ENCODE peak calls at places on chromosomes 3 and 15, in four cellular contexts. O is AG04450; W is stomach; T is effector memory CD4-positive, alpha-beta T cell. S is an unnamed sample.

GRCh38 chr15:80403712-80404056 is 498 bp upstream of the ARNT2 start:
- DNase-seq in O (no peak), W (no peak), T (no peak), S (no peak)

GRCh38 chr15:84681822-84682221 is 23.8 kb upstream of the NMB start:
- DNase-seq in O (no peak), W (no peak), T (peak; percentile 61), S (no peak)

GRCh38 chr15:71559098-71559497 is 251.3 kb upstream of the NR2E3 start:
- DNase-seq in O (peak; percentile 56), W (no peak), T (no peak), S (peak; percentile 85)

GRCh38 chr3:81799403-81799802 is 38.0 kb upstream of the GBE1 start:
- DNase-seq in O (no peak), W (no peak), T (no peak), S (no peak)

GRCh38 chr3:4751057-4752051 is 227.9 kb upstream of the BHLHE40 start:
- DNase-seq in O (peak; percentile 61), W (no peak), T (no peak), S (no peak)

GRCh38 chr3:46112984-46113383 is 85.7 kb upstream of the XCR1 start:
- DNase-seq in O (no peak), W (no peak), T (no peak), S (no peak)

GRCh38 chr3:136862611-136862951 is 573 bp downstream of the NCK1 start:
- DNase-seq in O (peak; percentile 16), W (peak; percentile 56), T (peak; percentile 26), S (peak; percentile 80)

GRCh38 chr3:101720851-101721649 is 3.4 kb upstream of the CEP97 start:
- DNase-seq in O (no peak), W (no peak), T (no peak), S (no peak)

GRCh38 chr15:77753238-77753873 is 120.6 kb upstream of the LINGO1 start:
- DNase-seq in O (no peak), W (no peak), T (no peak), S (no peak)

GRCh38 chr3:50616003-50616769 is 765 bp upstream of the MAPKAPK3 start:
- DNase-seq in O (peak; percentile 66), W (peak; percentile 90), T (peak; percentile 69), S (no peak)

GRCh38 chr3:37241880-37242279 is 67.5 kb upstream of the LRRFIP2 start:
- DNase-seq in O (no peak), W (no peak), T (no peak), S (no peak)

GRCh38 chr15:51576451-51576850 is 46.1 kb downstream of the DMXL2 start:
- DNase-seq in O (no peak), W (no peak), T (no peak), S (no peak)

GRCh38 chr3:185282696-185283373 is 29.0 kb upstream of the EHHADH start:
- DNase-seq in O (peak; percentile 68), W (peak; percentile 98), T (peak; percentile 82), S (peak; percentile 98)
- H3K4me3 ChIP-seq in O (peak overlapping the region; percentile 97), W (peak overlapping the region; percentile 62), T (peak overlapping the region; percentile 69), S (peak overlapping the region; percentile 74)

DNA sequence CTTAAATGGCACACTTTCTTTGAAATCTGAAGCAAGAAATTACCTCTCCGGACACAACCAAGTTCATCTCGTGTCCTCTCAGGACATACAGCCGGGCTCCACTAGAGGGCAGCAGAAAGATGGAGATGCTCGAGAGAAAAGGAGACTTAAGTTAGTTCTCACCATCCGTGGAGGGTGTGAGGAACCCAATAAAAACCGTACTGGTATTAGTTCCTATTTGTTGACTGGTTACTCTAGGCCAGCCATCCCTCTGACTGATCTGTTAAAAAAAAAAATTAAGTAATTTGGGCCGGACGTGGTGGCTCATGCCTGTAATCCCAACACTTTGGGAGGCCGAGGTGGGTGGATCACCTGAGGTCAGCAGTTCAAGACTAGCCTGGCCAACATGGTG is 7.9 kb upstream of the CYP11A1 start:
- DNase-seq in O (no peak), W (peak; percentile 89), T (peak; percentile 62), S (peak; percentile 86)
- H3K27me3 ChIP-seq in O (peaks cover 24% of the 10 kb centered on the region), W (no peaks in the 10 kb centered on the region), T (no peaks in the 10 kb centered on the region), S (no peaks in the 10 kb centered on the region)

GRCh38 chr15:72818632-72819031 is 35.1 kb upstream of the ADPGK start:
- DNase-seq in O (no peak), W (no peak), T (no peak), S (no peak)

GRCh38 chr15:72809329-72809728 is 25.8 kb upstream of the ADPGK start:
- DNase-seq in O (no peak), W (no peak), T (no peak), S (no peak)

GRCh38 chr15:72813345-72814004 is 29.9 kb upstream of the ADPGK start:
- DNase-seq in O (no peak), W (no peak), T (no peak), S (peak; percentile 30)
- H3K27ac ChIP-seq in O (no peak overlapping the region), W (no peak overlapping the region), T (no peak overlapping the region), S (no peak overlapping the region)

DNA sequence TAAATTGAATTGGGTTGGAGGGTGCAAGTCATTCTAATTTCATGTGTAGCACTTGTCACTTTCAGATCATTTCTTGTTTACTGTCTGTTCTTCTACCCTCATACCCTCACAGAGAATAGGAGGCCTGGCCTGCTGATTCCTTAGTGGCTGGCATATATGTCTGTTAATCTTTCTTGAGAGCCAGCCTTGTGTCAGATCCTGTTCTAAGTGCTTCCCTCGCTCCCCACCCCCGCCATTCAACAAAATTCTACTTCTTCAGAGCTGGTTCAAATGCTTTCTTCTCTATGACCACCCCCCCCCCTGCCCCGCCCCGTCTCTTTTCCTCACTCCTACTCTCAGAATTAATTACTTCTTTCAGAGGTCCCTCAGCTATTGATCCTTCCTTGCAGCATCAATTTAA is 1.5 kb upstream of the U2SURP start:
- DNase-seq in O (no peak), W (no peak), T (no peak), S (no peak)
- H3K4me3 ChIP-seq in O (peak overlapping the region; percentile 96), W (no peak overlapping the region), T (no peak overlapping the region), S (peak overlapping the region; percentile 77)

DNA sequence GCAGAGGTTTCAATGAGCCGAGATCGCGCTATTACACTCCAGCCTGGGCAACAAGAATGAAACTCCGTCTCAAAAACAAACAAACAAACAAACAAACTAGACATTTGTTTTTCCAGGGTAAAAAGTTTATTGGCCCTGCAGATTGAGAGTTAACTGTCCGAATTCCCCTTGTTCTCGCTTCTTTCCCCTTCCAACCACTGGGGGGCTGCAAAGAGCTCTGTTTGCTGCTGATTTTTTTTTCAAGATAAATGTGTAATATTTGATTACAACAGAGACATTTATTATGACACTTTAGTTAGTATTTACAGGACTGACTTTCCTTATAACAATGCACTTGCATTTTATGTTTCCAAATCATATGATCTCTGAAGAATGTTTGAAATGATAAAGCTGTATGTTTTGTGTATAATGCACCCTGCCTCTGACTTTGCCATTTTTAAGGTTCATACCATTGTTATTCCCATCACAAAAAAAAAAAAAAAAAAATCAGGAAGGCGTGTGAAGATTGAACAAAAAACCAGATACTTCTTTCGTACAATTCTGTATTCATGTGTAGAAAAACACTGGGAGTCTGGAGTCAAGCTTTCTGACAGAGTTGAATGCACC is 2.8 kb downstream of the CLSTN2 start:
- DNase-seq in O (peak; percentile 1), W (peak; percentile 36), T (no peak), S (no peak)
- H3K27me3 ChIP-seq in O (peaks cover 24% of the 10 kb centered on the region), W (peaks cover 6% of the 10 kb centered on the region), T (peaks cover 13% of the 10 kb centered on the region), S (peaks cover 47% of the 10 kb centered on the region)

S was measured in RWPE2.